ENCODE peak calls at places on chromosome 4, in eight cellular contexts. B is HT-29; S is stimulated activated CD4-positive, alpha-beta T cell treated with anti-CD3 and anti-CD28 coated beads, Interleukin-1b, Interleukin-23, amount 100 ng/mL, for 4 hours; X is substantia nigra; J is NAMALWA; R is OCI-M1; U is sciatic nerve; E is EL. Z is an unnamed sample.

GRCh38 chr4:1980561-1981041 is 28.2 kb downstream of the NELFA start:
- DNase-seq in U (no peak), R (no peak), E (no peak), B (no peak), J (no peak), X (no peak), S (no peak), Z (no peak)

GRCh38 chr4:141275834-141276233 is 55.1 kb downstream of the ZNF330 start:
- DNase-seq in X (no peak), S (no peak), R (peak; percentile 79), E (peak; percentile 89), B (no peak), U (no peak), J (no peak), Z (no peak)

GRCh38 chr4:472881-473574 is 25.9 kb downstream of the ZNF721 start:
- DNase-seq in U (no peak), R (peak; percentile 37), E (peak; percentile 20), J (peak; percentile 48), B (no peak), X (no peak), S (no peak), Z (no peak)

GRCh38 chr4:6984611-6985115 is 58.5 kb upstream of the TADA2B start:
- DNase-seq in R (no peak), E (no peak), B (no peak), U (no peak), J (no peak), S (no peak), X (no peak), Z (no peak)

GRCh38 chr4:166657261-166657660 is 577.0 kb downstream of the SPOCK3 start:
- DNase-seq in J (no peak), B (no peak), S (no peak), U (no peak), R (no peak), E (peak; percentile 38), X (no peak), Z (no peak)

GRCh38 chr4:24001945-24002640 is 112.2 kb upstream of the PPARGC1A start:
- DNase-seq in E (peak; percentile 23), B (no peak), J (no peak), S (no peak), R (no peak), U (no peak), X (no peak), Z (no peak)

GRCh38 chr4:151199496-151200190 is 77.3 kb upstream of the PRSS48 start:
- DNase-seq in S (no peak), X (peak; percentile 55), J (no peak), B (no peak), R (no peak), U (no peak), E (no peak), Z (no peak)

GRCh38 chr4:117626664-117627063 is 407.6 kb upstream of the NDST3 start:
- DNase-seq in X (no peak), S (no peak), E (no peak), B (no peak), R (no peak), U (no peak), J (no peak), Z (no peak)

GRCh38 chr4:114184901-114185300 is 205.5 kb upstream of the ARSJ start:
- DNase-seq in B (no peak), J (no peak), E (no peak), S (no peak), U (no peak), X (no peak), R (no peak), Z (no peak)

GRCh38 chr4:164312671-164313070 is 441.3 kb upstream of the SMIM31 start:
- DNase-seq in S (no peak), X (no peak), U (no peak), R (no peak), B (no peak), J (no peak), E (no peak), Z (no peak)

GRCh38 chr4:112860731-112861377 is 188.6 kb upstream of the ANK2 start:
- DNase-seq in B (no peak), X (no peak), R (no peak), S (no peak), U (no peak), J (no peak), E (no peak), Z (no peak)

GRCh38 chr4:25925486-25926201 is 11.6 kb downstream of the SMIM20 start:
- DNase-seq in E (peak; percentile 23), U (no peak), S (no peak), B (peak; percentile 70), X (peak; percentile 40), J (peak; percentile 62), R (peak; percentile 63), Z (no peak)

GRCh38 chr4:146450524-146450923 is 71.2 kb downstream of the SLC10A7 start:
- DNase-seq in U (no peak), E (no peak), X (no peak), B (no peak), R (peak; percentile 87), J (no peak), S (no peak), Z (no peak)

GRCh38 chr4:146222313-146222712 is 8.0 kb downstream of the REELD1 start:
- DNase-seq in X (no peak), J (no peak), R (no peak), E (peak; percentile 82), S (no peak), U (no peak), B (no peak), Z (no peak)

GRCh38 chr4:10089346-10089745 is 27.3 kb downstream of the WDR1 start:
- DNase-seq in R (no peak), S (no peak), U (no peak), J (peak; percentile 14), B (peak; percentile 53), X (no peak), E (no peak), Z (no peak)

GRCh38 chr4:15164571-15164970 is 162.3 kb downstream of the CPEB2 start:
- DNase-seq in U (no peak), E (peak; percentile 59), X (no peak), R (peak; percentile 27), B (no peak), J (no peak), S (no peak), Z (no peak)

GRCh38 chr4:8029689-8030088 is 90.0 kb upstream of the AFAP1 start:
- DNase-seq in X (no peak), B (no peak), S (no peak), J (no peak), R (no peak), U (no peak), E (peak; percentile 13), Z (no peak)

Z was measured in stimulated activated CD8-positive, alpha-beta memory T cell treated with anti-CD3 and anti-CD28 coated beads, Interleukin-7, amount 100 ng/mL, for 24 hours.